ENCODE peak calls at places on chromosome 19, in four cellular contexts. I is keratinocyte, G is GM06990, E is fibroblast of mammary gland. T is an unnamed sample.

GRCh38 chr19:4062576-4063368 is 3.9 kb downstream of the ZBTB7A start:
- DNase-seq in E (peak; percentile 35), I (no peak), G (no peak), T (no peak)

GRCh38 chr19:45130236-45130635 is 30.5 kb downstream of the NKPD1 start:
- DNase-seq in I (no peak), E (no peak), G (no peak), T (no peak)

GRCh38 chr19:29328586-29328985 is 115.6 kb upstream of the UQCRFS1 start:
- DNase-seq in I (no peak), G (no peak), E (no peak), T (no peak)

GRCh38 chr19:58361900-58362271 is 665 bp downstream of the ZNF497 start:
- DNase-seq in G (peak; percentile 78), I (no peak), E (peak; percentile 54), T (no peak)

GRCh38 chr19:42313096-42313839 is at the start of gene TMEM145:
- DNase-seq in I (no peak), G (peak; percentile 69), E (peak; percentile 30), T (peak; percentile 30)

GRCh38 chr19:7552781-7553180 is 17.3 kb downstream of the PNPLA6 start:
- DNase-seq in G (no peak), E (no peak), I (no peak), T (no peak)

GRCh38 chr19:21210037-21210621 is 68.3 kb downstream of the ZNF431 start:
- DNase-seq in E (no peak), G (no peak), I (no peak), T (no peak)

GRCh38 chr19:19064811-19065745 is 1.3 kb downstream of the SLC25A42 start:
- DNase-seq in I (no peak), E (no peak), G (peak; percentile 49), T (no peak)

GRCh38 chr19:6458695-6459355 is 767 bp downstream of the SLC25A23 start:
- DNase-seq in E (no peak), I (no peak), G (peak; percentile 41), T (no peak)

GRCh38 chr19:18660051-18660910 is 23.2 kb upstream of the CRTC1 start:
- DNase-seq in E (peak; percentile 81), G (no peak), I (no peak), T (peak; percentile 74)

GRCh38 chr19:48737360-48737998 is 2.9 kb downstream of the RASIP1 start:
- DNase-seq in G (no peak), E (no peak), I (no peak), T (no peak)

GRCh38 chr19:9847087-9847671 is 12.1 kb downstream of the PIN1 start:
- DNase-seq in I (peak; percentile 97), G (no peak), E (peak; percentile 98), T (peak; percentile 93)

GRCh38 chr19:17394891-17395415 is 957 bp upstream of the CCDC194 start:
- DNase-seq in G (peak; percentile 71), E (peak; percentile 33), I (peak; percentile 46), T (peak; percentile 60)

GRCh38 chr19:15466851-15467733 is 2.7 kb upstream of the RASAL3 start:
- DNase-seq in I (no peak), E (peak; percentile 39), G (peak; percentile 87), T (peak; percentile 75)

GRCh38 chr19:35006342-35006998 is 6.3 kb downstream of the GRAMD1A start:
- DNase-seq in I (no peak), E (peak; percentile 42), G (no peak), T (peak; percentile 90)

GRCh38 chr19:6800991-6801396 is 28.5 kb downstream of the VAV1 start:
- DNase-seq in I (peak; percentile 75), E (peak; percentile 36), G (no peak), T (peak; percentile 59)

GRCh38 chr19:624433-625109 is 8.8 kb downstream of the POLRMT start:
- DNase-seq in E (no peak), G (no peak), I (no peak), T (no peak)

GRCh38 chr19:42293539-42293938 is 8.4 kb upstream of the PRR19 start:
- DNase-seq in E (no peak), G (no peak), I (no peak), T (no peak)

GRCh38 chr19:11205939-11206570 is 8.7 kb upstream of the KANK2 start:
- DNase-seq in E (no peak), I (no peak), G (peak; percentile 56), T (no peak)

GRCh38 chr19:11204943-11205349 is 7.6 kb upstream of the KANK2 start:
- DNase-seq in G (no peak), I (no peak), E (no peak), T (peak; percentile 53)

GRCh38 chr19:11203194-11204075 is 6.1 kb upstream of the KANK2 start:
- DNase-seq in I (no peak), G (no peak), E (peak; percentile 87), T (peak; percentile 84)

GRCh38 chr19:11202488-11203193 is 5.3 kb upstream of the KANK2 start:
- DNase-seq in G (no peak), I (no peak), E (no peak), T (no peak)

DNA sequence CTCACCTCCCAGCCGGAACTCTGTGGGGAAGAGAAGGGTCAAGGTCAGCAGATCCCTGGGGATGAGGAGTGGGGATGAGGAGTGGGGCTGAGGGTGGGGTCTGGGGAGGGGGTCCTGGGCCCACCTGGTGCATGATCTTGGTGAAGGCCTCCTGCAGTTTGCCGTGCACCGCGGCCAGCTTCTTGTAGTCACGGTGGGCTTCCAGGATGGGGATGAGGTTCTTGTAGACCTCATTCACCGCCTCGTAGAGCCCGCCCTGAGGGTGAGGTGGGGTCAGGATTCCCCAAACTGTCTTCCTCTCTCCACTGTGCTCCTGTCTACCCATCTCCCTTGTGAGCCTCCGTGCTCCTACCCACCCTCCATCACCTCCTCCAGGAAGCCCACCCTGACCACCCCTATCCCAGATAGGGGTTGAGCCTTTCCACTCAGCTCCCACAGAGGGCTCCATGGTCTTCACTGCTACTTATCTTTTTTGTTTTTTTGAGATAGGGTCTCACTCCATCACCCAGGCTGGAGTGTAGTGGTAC is 6.8 kb upstream of the KANK2 start:
- DNase-seq in G (no peak), I (no peak), E (no peak), T (no peak)
- H3K4me3 ChIP-seq in G (no peak overlapping the region), I (no peak overlapping the region), E (no peak overlapping the region), T (no peak overlapping the region)

GRCh38 chr19:43652546-43652874 is 12.9 kb upstream of the CADM4 start:
- DNase-seq in I (no peak), E (no peak), G (no peak), T (no peak)
- TF ChIP-seq CTCF in I (no peak), E (no peak), G (no peak), T (no peak)

GRCh38 chr19:56839665-56840451 is 668 bp downstream of the PEG3 start:
- DNase-seq in G (no peak), I (no peak), E (peak; percentile 84), T (no peak)
- H3K4me3 ChIP-seq in G (no peak overlapping the region), I (no peak overlapping the region), E (peak overlapping the region; percentile 16), T (no peak overlapping the region)

GRCh38 chr19:49869484-49870308 is 2.3 kb upstream of the PNKP start:
- DNase-seq in G (peak; percentile 95), I (peak; percentile 97), E (peak; percentile 100), T (peak; percentile 100)
- TF ChIP-seq CTCF in G (no peak), I (no peak), E (no peak), T (no peak)

GRCh38 chr19:55113570-55114039 is 3.8 kb downstream of the PPP1R12C start:
- DNase-seq in G (no peak), E (peak; percentile 93), I (no peak), T (peak; percentile 90)
- H3K4me3 ChIP-seq in G (no peak overlapping the region), E (no peak overlapping the region), I (no peak overlapping the region), T (no peak overlapping the region)

GRCh38 chr19:36051236-36051635 is 2.8 kb downstream of the THAP8 start:
- DNase-seq in E (no peak), G (no peak), I (no peak), T (no peak)
- TF ChIP-seq CTCF in E (peak; percentile 14), G (peak; percentile 32), I (peak; percentile 37), T (peak; percentile 41)

T was measured in cardiac fibroblast.